ENCODE peak calls at places on chromosomes 16 and 17, in seven cellular contexts. A, H, Z, K, I, Y and G are unnamed samples.

GRCh38 chr17:27384261-27384701 is 72.0 kb upstream of the KSR1 start:
- DNase-seq in K (peak; percentile 94), A (peak; percentile 56), I (no peak), H (peak; percentile 67), Z (no peak), Y (peak; percentile 87), G (peak; percentile 60)

GRCh38 chr16:2486645-2487516 is 12.0 kb downstream of the TBC1D24 start:
- DNase-seq in Y (peak; percentile 72), H (no peak), I (peak; percentile 71), K (no peak), Z (no peak), A (peak; percentile 41), G (no peak)

GRCh38 chr17:49067163-49067562 is 65.4 kb upstream of the B4GALNT2 start:
- DNase-seq in H (no peak), Z (no peak), Y (no peak), A (no peak), I (no peak), K (no peak), G (no peak)

GRCh38 chr17:64278614-64279013 is 15.6 kb upstream of the TEX2 start:
- DNase-seq in A (no peak), H (peak; percentile 45), K (peak; percentile 95), Z (no peak), Y (no peak), I (no peak), G (no peak)

GRCh38 chr16:81497690-81498089 is 53.1 kb downstream of the CMIP start:
- DNase-seq in K (no peak), Z (no peak), Y (no peak), A (no peak), H (no peak), I (no peak), G (no peak)

GRCh38 chr16:84013787-84014569 is 28.6 kb downstream of the SLC38A8 start:
- DNase-seq in H (peak; percentile 96), K (peak; percentile 97), A (no peak), Y (peak; percentile 93), Z (no peak), I (no peak), G (no peak)

GRCh38 chr16:68255712-68256111 is 8.6 kb upstream of the SLC7A6 start:
- DNase-seq in H (no peak), I (no peak), A (no peak), Z (no peak), K (no peak), Y (no peak), G (no peak)

GRCh38 chr16:27505297-27506236 is 44.1 kb downstream of the GTF3C1 start:
- DNase-seq in K (no peak), I (no peak), A (no peak), H (no peak), Y (no peak), Z (no peak), G (no peak)

GRCh38 chr17:74525781-74526288 is 5.4 kb downstream of the CD300LB start:
- DNase-seq in H (no peak), Y (no peak), A (no peak), I (peak; percentile 14), Z (no peak), K (no peak), G (no peak)

GRCh38 chr16:9092963-9093477 is 1.6 kb downstream of the HAPSTR1 start:
- DNase-seq in Y (peak; percentile 56), H (peak; percentile 18), K (no peak), A (peak; percentile 25), I (no peak), Z (peak; percentile 24), G (no peak)

DNA sequence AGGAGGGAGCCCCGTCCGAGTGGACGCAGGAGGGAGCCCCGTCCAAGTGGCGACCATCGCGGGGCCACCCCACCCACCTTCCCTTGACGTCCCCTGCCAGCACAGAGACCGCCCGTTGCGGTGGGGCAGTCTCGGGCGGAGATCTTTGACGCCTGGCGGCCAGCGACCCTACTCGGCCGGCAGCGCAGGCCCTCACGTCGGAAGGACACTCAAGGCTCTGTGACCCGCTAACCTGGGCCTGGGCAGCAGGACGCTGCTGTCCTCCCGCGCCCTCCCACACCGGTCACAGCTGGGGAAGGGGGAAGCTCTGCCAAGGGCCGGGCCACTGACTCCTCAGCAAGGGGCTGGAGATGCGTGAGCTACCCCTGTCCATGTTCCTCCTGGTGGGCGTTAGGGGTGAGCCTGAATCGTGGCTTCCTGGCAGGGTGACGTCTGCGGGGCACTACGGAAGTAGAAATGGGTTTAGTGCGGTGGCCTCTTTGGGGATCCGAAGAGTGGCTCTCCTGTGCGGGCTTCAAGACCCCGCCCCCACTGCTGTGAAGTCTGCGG is 6.0 kb downstream of the CBX8 start:
- DNase-seq in K (no peak), Z (no peak), A (no peak), Y (no peak), H (no peak), I (no peak), G (no peak)
- H3K4me1 ChIP-seq in K (peaks cover 11% of the 10 kb centered on the region), Z (peaks cover 47% of the 10 kb centered on the region), A (peaks cover 21% of the 10 kb centered on the region), Y (peaks cover 25% of the 10 kb centered on the region), H (peaks cover 33% of the 10 kb centered on the region), I (no peaks in the 10 kb centered on the region), G (peaks cover 13% of the 10 kb centered on the region)

DNA sequence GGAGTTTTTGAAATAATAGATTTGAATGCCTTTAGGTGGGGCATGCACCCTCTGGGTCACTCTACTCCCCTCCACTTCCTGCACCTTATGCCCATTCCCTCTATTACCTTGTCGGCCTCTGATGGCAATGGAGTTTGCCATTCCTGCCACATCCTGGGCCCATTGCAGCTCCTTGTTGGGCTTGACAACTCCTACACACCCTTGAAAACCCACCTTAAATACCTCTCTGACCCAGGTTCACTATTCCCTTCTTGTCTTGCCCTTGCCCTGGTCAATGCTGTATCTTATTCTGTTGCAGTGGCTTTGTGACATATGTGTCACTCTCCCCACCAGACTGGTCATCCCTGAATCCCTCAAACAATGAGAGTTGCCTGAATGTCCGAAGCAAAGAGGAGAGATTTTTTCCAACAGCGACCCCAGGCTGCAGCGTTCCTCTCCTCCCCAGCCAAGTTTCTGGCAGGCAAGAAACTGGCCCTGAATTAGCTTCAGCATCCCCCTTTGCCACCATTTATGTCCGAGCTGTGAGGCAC is 2.4 kb downstream of the CCR7 start:
- DNase-seq in H (no peak), Y (no peak), A (no peak), Z (no peak), I (no peak), K (no peak), G (no peak)
- TF ChIP-seq CTCF in H (no peak), Y (no peak), A (no peak), Z (no peak), I (no peak), K (no peak), G (no peak)

DNA sequence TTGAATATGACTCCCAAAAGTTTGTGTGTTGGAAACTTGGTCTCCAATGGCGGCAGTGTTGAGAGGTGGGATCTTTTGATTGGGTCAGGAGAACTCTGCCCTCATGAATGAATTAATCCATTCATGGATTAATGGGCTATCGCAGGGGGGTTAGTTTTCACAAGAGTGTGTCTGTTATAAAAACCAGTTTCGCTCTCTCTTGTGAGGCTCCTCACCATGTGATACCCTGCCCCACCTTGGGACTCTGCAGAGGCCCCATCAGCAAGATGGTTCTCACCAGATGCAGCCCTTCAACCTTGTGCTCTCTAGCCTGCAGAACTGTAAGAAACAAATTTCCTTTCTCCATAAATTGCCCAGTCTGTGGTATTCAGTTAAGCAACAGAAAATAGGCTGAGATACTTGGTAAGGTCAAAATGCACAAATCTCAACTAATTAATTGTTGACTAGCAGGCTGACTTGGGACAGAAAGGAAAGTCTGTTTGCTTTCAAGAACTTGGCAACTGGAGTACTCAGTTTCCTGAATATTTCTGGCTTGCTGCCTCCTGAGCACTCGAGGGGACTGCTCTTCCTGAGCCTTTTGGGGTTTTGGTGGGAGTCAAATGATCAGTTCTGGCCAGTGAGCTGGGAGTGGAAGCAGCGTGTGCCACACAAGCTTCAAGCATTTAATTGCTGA is 13.8 kb upstream of the CCL17 start:
- DNase-seq in K (no peak), Z (no peak), Y (no peak), A (no peak), I (no peak), H (no peak), G (no peak)
- H3K4me1 ChIP-seq in K (no peaks in the 10 kb centered on the region), Z (peaks cover 19% of the 10 kb centered on the region), Y (peaks cover 12% of the 10 kb centered on the region), A (no peaks in the 10 kb centered on the region), I (peaks cover 5% of the 10 kb centered on the region), H (peaks cover 11% of the 10 kb centered on the region), G (peaks cover 11% of the 10 kb centered on the region)

GRCh38 chr16:85027968-85028637 is 508 bp downstream of the KIAA0513 start:
- DNase-seq in Y (no peak), Z (no peak), I (no peak), H (no peak), K (no peak), A (no peak), G (no peak)
- TF ChIP-seq CTCF in Y (no peak), Z (no peak), I (no peak), H (no peak), K (peak; percentile 22), A (peak; percentile 35), G (peak; percentile 25)

GRCh38 chr17:62596662-62597061 is 30.8 kb upstream of the MRC2 start:
- DNase-seq in A (no peak), K (no peak), I (no peak), Z (no peak), Y (no peak), H (no peak), G (no peak)
- H3K4me1 ChIP-seq in A (no peaks in the 10 kb centered on the region), K (peaks cover 15% of the 10 kb centered on the region), I (no peaks in the 10 kb centered on the region), Z (peaks cover 20% of the 10 kb centered on the region), Y (no peaks in the 10 kb centered on the region), H (peaks cover 3% of the 10 kb centered on the region), G (no peaks in the 10 kb centered on the region)

DNA sequence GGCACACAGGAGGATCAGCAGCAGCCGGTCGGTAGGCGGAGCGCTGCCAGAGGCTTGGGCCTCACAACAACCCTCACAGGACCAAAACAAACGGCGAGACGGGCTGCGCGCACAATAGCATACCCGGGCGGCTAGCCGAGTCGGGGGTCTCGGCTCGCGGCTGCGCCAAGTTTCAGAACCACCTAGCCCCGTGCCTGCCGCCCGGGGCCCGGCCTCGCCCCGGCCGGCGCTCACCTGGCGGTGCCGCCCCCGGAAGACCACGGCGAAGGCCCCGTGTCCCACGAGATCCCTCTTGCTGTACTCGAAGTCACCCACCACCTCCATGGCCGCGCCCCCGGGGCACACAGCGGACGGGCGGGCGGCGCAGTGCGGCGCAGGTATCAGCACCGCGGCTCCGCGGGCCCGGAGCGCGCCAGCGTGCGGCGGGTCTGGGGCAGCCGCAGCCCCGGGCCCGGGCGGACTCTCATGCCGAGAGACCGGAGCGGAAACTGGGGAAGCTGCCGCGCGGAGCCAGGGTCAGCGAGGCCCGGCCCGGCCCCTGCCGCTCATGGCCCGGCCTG is 562 bp downstream of the ULK2 start:
- DNase-seq in I (peak; percentile 54), A (peak; percentile 26), K (peak; percentile 60), Y (peak; percentile 73), H (peak; percentile 81), Z (peak; percentile 66), G (no peak)
- TF ChIP-seq CTCF in I (no peak), A (no peak), K (peak; percentile 35), Y (no peak), H (peak; percentile 34), Z (no peak), G (peak; percentile 41)

GRCh38 chr17:9936075-9936474 is 31.0 kb upstream of the RCVRN start:
- DNase-seq in Y (no peak), H (no peak), K (no peak), I (no peak), Z (no peak), A (no peak), G (no peak)

GRCh38 chr17:9938764-9939163 is 33.7 kb upstream of the RCVRN start:
- DNase-seq in I (no peak), Y (no peak), Z (no peak), A (no peak), K (no peak), H (no peak), G (no peak)

GRCh38 chr17:9937164-9937835 is 32.2 kb upstream of the RCVRN start:
- DNase-seq in I (no peak), Z (no peak), Y (no peak), A (peak; percentile 17), H (no peak), K (no peak), G (no peak)

GRCh38 chr17:9935408-9935807 is 30.3 kb upstream of the RCVRN start:
- DNase-seq in I (no peak), K (no peak), Y (no peak), A (no peak), Z (no peak), H (no peak), G (no peak)

GRCh38 chr17:9937901-9938300 is 32.8 kb upstream of the RCVRN start:
- DNase-seq in A (no peak), K (no peak), Z (no peak), Y (no peak), I (no peak), H (no peak), G (no peak)
- H3K4me1 ChIP-seq in A (peaks cover 6% of the 10 kb centered on the region), K (no peaks in the 10 kb centered on the region), Z (peaks cover 25% of the 10 kb centered on the region), Y (no peaks in the 10 kb centered on the region), I (peaks cover 6% of the 10 kb centered on the region), H (no peaks in the 10 kb centered on the region), G (no peaks in the 10 kb centered on the region)